ENCODE peak calls at places on chromosomes 16 and 17, in six cellular contexts. P, D, B, W, X and K are unnamed samples.

GRCh38 chr17:80455328-80455710 is 21.1 kb downstream of the NPTX1 start:
- DNase-seq in P (peak; percentile 48), D (peak; percentile 33), B (no peak), W (peak; percentile 40), X (no peak), K (peak; percentile 11)

GRCh38 chr17:1916339-1916738 is 86.5 kb downstream of the RPA1 start:
- DNase-seq in P (no peak), D (no peak), B (no peak), W (no peak), X (no peak), K (no peak)

GRCh38 chr16:4443986-4444385 is 18.3 kb downstream of the DNAJA3 start:
- DNase-seq in P (no peak), D (no peak), B (no peak), W (no peak), X (no peak), K (no peak)

GRCh38 chr17:68293490-68294195 is 2.3 kb downstream of the ARSG start:
- DNase-seq in P (no peak), D (no peak), B (no peak), W (no peak), X (no peak), K (no peak)

GRCh38 chr17:32192379-32192778 is 50.1 kb downstream of the RHOT1 start:
- DNase-seq in P (no peak), D (no peak), B (peak; percentile 28), W (no peak), X (no peak), K (no peak)

GRCh38 chr16:1048442-1049112 is 24.0 kb upstream of the SSTR5 start:
- DNase-seq in P (peak; percentile 53), D (no peak), B (peak; percentile 17), W (no peak), X (no peak), K (no peak)

GRCh38 chr16:51697454-51697853 is 546.4 kb upstream of the SALL1 start:
- DNase-seq in P (no peak), D (no peak), B (peak; percentile 29), W (no peak), X (no peak), K (peak; percentile 1)

GRCh38 chr16:89895482-89896250 is 22.3 kb downstream of the TCF25 start:
- DNase-seq in P (no peak), D (no peak), B (no peak), W (no peak), X (no peak), K (no peak)

GRCh38 chr17:4679652-4680051 is 24.3 kb downstream of the PELP1 start:
- DNase-seq in P (no peak), D (no peak), B (peak; percentile 85), W (no peak), X (no peak), K (peak; percentile 93)

GRCh38 chr16:47779201-47780016 is 318.3 kb downstream of the PHKB start:
- DNase-seq in P (peak; percentile 5), D (no peak), B (peak; percentile 62), W (peak; percentile 5), X (no peak), K (peak; percentile 4)